ENCODE peak calls at places on chromosomes 13 and 19, in six cellular contexts. E is hepatocyte, M is GM23248, K is PC-3, B is OCI-LY7, L is Karpas-422. P is an unnamed sample. For H3K4me1, the result is how much of the 10 kb centered on the place peaks cover.

GRCh38 chr13:29754486-29754806 is 96.0 kb downstream of the UBL3 start:
- DNase-seq in E (no peak), M (peak), K (peak), B (no peak), L (no peak), P (peak)

GRCh38 chr13:99995104-99995502 is 13.5 kb downstream of the ZIC2 start:
- DNase-seq in E (no peak), M (no peak), K (no peak), B (no peak), L (no peak), P (no peak)

GRCh38 chr19:2982983-2983350 is 5.6 kb downstream of the TLE6 start:
- DNase-seq in E (peak), M (peak), K (peak), B (no peak), L (no peak), P (no peak)

GRCh38 chr13:110448677-110449076 is 112.8 kb downstream of the RAB20 start:
- DNase-seq in E (no peak), M (no peak), K (no peak), B (no peak), L (no peak), P (no peak)

GRCh38 chr13:94020426-94020825 is 459.1 kb downstream of the DCT start:
- DNase-seq in E (no peak), M (no peak), K (no peak), B (no peak), L (no peak), P (no peak)

GRCh38 chr19:38062959-38063786 is 156.2 kb downstream of the SIPA1L3 start:
- DNase-seq in E (no peak), M (no peak), K (no peak), B (no peak), L (no peak), P (no peak)

GRCh38 chr13:99415851-99416331 is 85.4 kb upstream of the TM9SF2 start:
- DNase-seq in E (no peak), M (no peak), K (no peak), B (no peak), L (no peak), P (no peak)

GRCh38 chr13:92804346-92804745 is 422.3 kb upstream of the GPC6 start:
- DNase-seq in E (no peak), M (peak), K (peak), B (no peak), L (no peak), P (no peak)

GRCh38 chr19:8595651-8596050 is 14.9 kb downstream of the ADAMTS10 start:
- DNase-seq in E (no peak), M (no peak), K (no peak), B (no peak), L (no peak), P (no peak)

GRCh38 chr19:11168568-11168967 is 13.0 kb upstream of the SPC24 start:
- DNase-seq in E (no peak), M (peak), K (peak), B (no peak), L (no peak), P (no peak)

GRCh38 chr19:15448778-15449619 is 757 bp downstream of the WIZ start:
- DNase-seq in E (peak), M (peak), K (no peak), B (peak), L (no peak), P (peak)

GRCh38 chr13:97254809-97255208 is 32.7 kb downstream of the MBNL2 start:
- DNase-seq in E (no peak), M (peak), K (peak), B (no peak), L (no peak), P (no peak)

GRCh38 chr19:35011737-35012682 is 11.9 kb downstream of the GRAMD1A start:
- DNase-seq in E (no peak), M (no peak), K (no peak), B (no peak), L (no peak), P (no peak)

GRCh38 chr19:35015576-35016351 is 14.5 kb upstream of the SCN1B start:
- DNase-seq in E (no peak), M (peak), K (no peak), B (no peak), L (no peak), P (no peak)

GRCh38 chr19:35011091-35011689 is 11.1 kb downstream of the GRAMD1A start:
- DNase-seq in E (no peak), M (no peak), K (no peak), B (no peak), L (no peak), P (no peak)

GRCh38 chr19:35013820-35014754 is 14.0 kb downstream of the GRAMD1A start:
- DNase-seq in E (peak), M (no peak), K (no peak), B (no peak), L (no peak), P (no peak)

GRCh38 chr19:35013047-35013819 is 13.1 kb downstream of the GRAMD1A start:
- DNase-seq in E (peak), M (peak), K (peak), B (peak), L (peak), P (peak)
- H3K4me1 ChIP-seq in E (under half), M (under half), K (under half), B (under half), L (under half), P (under half)

GRCh38 chr19:36915992-36916830 is at the start of the genes ZNF568 and ZNF829:
- DNase-seq in E (peak), M (peak), K (no peak), B (no peak), L (peak), P (peak)
- H2AFZ ChIP-seq in E (peak), M (peak), K (no peak), B (no peak), L (peak), P (peak)

DNA sequence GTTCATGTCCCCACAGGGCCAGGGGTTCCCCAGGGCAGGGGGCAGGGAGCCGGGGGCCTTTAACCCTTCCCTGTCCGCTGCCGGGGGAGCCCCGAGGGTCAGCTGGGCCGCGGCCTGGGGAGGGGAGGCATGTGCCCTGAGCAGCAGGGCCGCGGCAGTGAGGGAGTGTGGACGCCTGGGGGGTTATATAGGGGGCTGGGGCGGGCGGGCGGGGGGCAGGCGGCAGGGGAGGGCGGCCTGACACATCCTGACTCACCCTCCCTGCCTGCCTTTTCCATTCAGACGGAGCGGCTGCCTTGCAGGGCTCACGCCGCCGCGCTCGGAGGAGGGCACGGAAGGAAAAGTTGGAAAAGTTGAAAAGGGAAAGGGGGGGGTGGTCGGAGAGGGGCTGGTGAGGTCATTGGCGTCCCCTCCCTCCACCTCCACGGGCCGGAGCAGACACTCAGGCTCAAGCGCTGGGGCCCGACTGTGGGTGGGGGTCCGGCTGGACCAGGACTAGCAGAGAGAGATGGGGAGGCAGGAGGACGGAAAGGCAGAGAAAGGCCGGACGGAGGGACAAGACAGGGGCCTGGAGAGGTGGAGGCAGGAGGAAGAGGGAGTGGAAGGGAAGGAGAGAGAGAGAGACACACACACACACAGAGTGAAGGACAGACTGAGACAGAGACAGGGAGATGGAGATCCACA is at the start of gene IL11:
- DNase-seq in E (peak), M (peak), K (peak), B (no peak), L (no peak), P (no peak)
- H3K27ac ChIP-seq in E (peak), M (peak), K (peak), B (no peak), L (no peak), P (no peak)

GRCh38 chr19:5953680-5954213 is 24.2 kb downstream of the RANBP3 start:
- DNase-seq in E (no peak), M (peak), K (no peak), B (no peak), L (no peak), P (no peak)
- H3K4me1 ChIP-seq in E (half or more), M (under half), K (under half), B (half or more), L (half or more), P (half or more)

P was measured in GM23338.